ENCODE peak calls at places on chromosomes 1 and 21, in five cellular contexts. One of them, this sample, is unnamed.

GRCh38 chr1:203746281-203746680 is 18.7 kb upstream of the LAX1 start:
- DNase-seq in GM12878: no peak
- DNase-seq in H1: no peak
- DNase-seq in K562: no peak
- DNase-seq in HepG2: no peak
- DNase-seq in this sample: no peak

GRCh38 chr21:17848228-17848627 is 29.1 kb upstream of the C21orf91 start:
- DNase-seq in GM12878: peak; percentile 84
- DNase-seq in H1: no peak
- DNase-seq in K562: no peak
- DNase-seq in HepG2: no peak
- DNase-seq in this sample: no peak

GRCh38 chr1:31621872-31622730 is 4.6 kb downstream of the HCRTR1 start:
- DNase-seq in GM12878: no peak
- DNase-seq in H1: no peak
- DNase-seq in K562: no peak
- DNase-seq in HepG2: no peak
- DNase-seq in this sample: no peak

GRCh38 chr21:22758478-22758877 is 1760.3 kb downstream of the NCAM2 start:
- DNase-seq in GM12878: no peak
- DNase-seq in K562: no peak
- DNase-seq in HepG2: no peak
- DNase-seq in H1: no peak
- DNase-seq in this sample: no peak

GRCh38 chr1:167453156-167453555 is 65.2 kb downstream of the CD247 start:
- DNase-seq in GM12878: no peak
- DNase-seq in K562: no peak
- DNase-seq in H1: no peak
- DNase-seq in HepG2: no peak
- DNase-seq in this sample: no peak

GRCh38 chr1:24939657-24940193 is 9.6 kb upstream of the RUNX3 start:
- DNase-seq in K562: no peak
- DNase-seq in H1: no peak
- DNase-seq in GM12878: no peak
- DNase-seq in HepG2: no peak
- DNase-seq in this sample: no peak

GRCh38 chr1:54475357-54476230 is 69.4 kb upstream of the SSBP3 start:
- DNase-seq in GM12878: no peak
- DNase-seq in HepG2: no peak
- DNase-seq in K562: no peak
- DNase-seq in H1: no peak
- DNase-seq in this sample: no peak

GRCh38 chr1:76269175-76269574 is 194.6 kb downstream of the ST6GALNAC3 start:
- DNase-seq in H1: no peak
- DNase-seq in K562: no peak
- DNase-seq in HepG2: no peak
- DNase-seq in GM12878: no peak
- DNase-seq in this sample: no peak

GRCh38 chr1:230592848-230593247 is 49.4 kb upstream of the COG2 start:
- DNase-seq in H1: no peak
- DNase-seq in HepG2: no peak
- DNase-seq in K562: no peak
- DNase-seq in GM12878: no peak
- DNase-seq in this sample: no peak

GRCh38 chr1:109609881-109610280 is 9.5 kb downstream of the GNAT2 start:
- DNase-seq in K562: no peak
- DNase-seq in H1: no peak
- DNase-seq in HepG2: no peak
- DNase-seq in GM12878: no peak
- DNase-seq in this sample: no peak

GRCh38 chr21:29741761-29742160 is 198.0 kb downstream of the GRIK1 start:
- DNase-seq in HepG2: no peak
- DNase-seq in H1: no peak
- DNase-seq in GM12878: no peak
- DNase-seq in K562: no peak
- DNase-seq in this sample: no peak

GRCh38 chr1:43874716-43875115 is 58.9 kb upstream of the ARTN start:
- DNase-seq in HepG2: no peak
- DNase-seq in H1: no peak
- DNase-seq in K562: no peak
- DNase-seq in GM12878: no peak
- DNase-seq in this sample: no peak

GRCh38 chr21:45623436-45623835 is 20.1 kb upstream of the PCBP3 start:
- DNase-seq in HepG2: no peak
- DNase-seq in GM12878: no peak
- DNase-seq in H1: no peak
- DNase-seq in K562: no peak
- DNase-seq in this sample: no peak

GRCh38 chr21:43826623-43826974 is 37.2 kb downstream of the RRP1 start:
- DNase-seq in GM12878: no peak
- DNase-seq in HepG2: no peak
- DNase-seq in H1: no peak
- DNase-seq in K562: no peak
- DNase-seq in this sample: no peak

GRCh38 chr1:173821680-173822079 is 2.8 kb upstream of the DARS2 start:
- DNase-seq in HepG2: no peak
- DNase-seq in K562: no peak
- DNase-seq in GM12878: no peak
- DNase-seq in H1: no peak
- DNase-seq in this sample: no peak

GRCh38 chr1:203926025-203926540 is 64.7 kb downstream of the SNRPE start:
- DNase-seq in GM12878: no peak
- DNase-seq in HepG2: no peak
- DNase-seq in K562: no peak
- DNase-seq in H1: no peak
- DNase-seq in this sample: no peak

GRCh38 chr1:160607051-160608032 is 28.0 kb upstream of the CD84 start:
- DNase-seq in H1: no peak
- DNase-seq in HepG2: peak; percentile 63
- DNase-seq in K562: peak; percentile 71
- DNase-seq in GM12878: peak; percentile 90
- DNase-seq in this sample: peak; percentile 68

GRCh38 chr1:211378844-211379243 is 52.2 kb downstream of the TRAF5 start:
- DNase-seq in HepG2: no peak
- DNase-seq in K562: no peak
- DNase-seq in GM12878: no peak
- DNase-seq in H1: no peak
- DNase-seq in this sample: no peak

GRCh38 chr1:149966405-149966804 is 29.7 kb upstream of the MTMR11 start:
- DNase-seq in K562: no peak
- DNase-seq in GM12878: no peak
- DNase-seq in HepG2: no peak
- DNase-seq in H1: no peak
- DNase-seq in this sample: no peak

GRCh38 chr1:96309783-96310182 is 411.8 kb upstream of the PTBP2 start:
- DNase-seq in HepG2: no peak
- DNase-seq in GM12878: no peak
- DNase-seq in H1: no peak
- DNase-seq in K562: no peak
- DNase-seq in this sample: no peak

GRCh38 chr21:43994085-43994484 is 18.0 kb upstream of the TRAPPC10 start:
- DNase-seq in K562: no peak
- DNase-seq in GM12878: no peak
- DNase-seq in H1: no peak
- DNase-seq in HepG2: no peak
- DNase-seq in this sample: no peak

GRCh38 chr1:59404725-59405124 is 107.8 kb downstream of the FGGY start:
- DNase-seq in GM12878: no peak
- DNase-seq in H1: no peak
- DNase-seq in K562: no peak
- DNase-seq in HepG2: no peak
- DNase-seq in this sample: no peak

GRCh38 chr1:205226868-205227583 is 720 bp upstream of the TMCC2 start:
- DNase-seq in HepG2: peak; percentile 56
- DNase-seq in H1: no peak
- DNase-seq in K562: peak; percentile 35
- DNase-seq in GM12878: no peak
- DNase-seq in this sample: peak; percentile 10
- TF ChIP-seq ZNF274 in HepG2: no peak
- TF ChIP-seq ZNF274 in H1: no peak
- TF ChIP-seq ZNF274 in K562: no peak
- TF ChIP-seq ZNF274 in GM12878: no peak
- TF ChIP-seq ZNF274 in this sample: no peak

GRCh38 chr1:57553666-57554065 is 129.8 kb upstream of the DAB1 start:
- DNase-seq in HepG2: no peak
- DNase-seq in H1: no peak
- DNase-seq in K562: no peak
- DNase-seq in GM12878: no peak
- DNase-seq in this sample: no peak

GRCh38 chr1:57550092-57550491 is 126.2 kb upstream of the DAB1 start:
- DNase-seq in K562: no peak
- DNase-seq in GM12878: no peak
- DNase-seq in HepG2: no peak
- DNase-seq in H1: no peak
- DNase-seq in this sample: no peak

GRCh38 chr1:57549280-57549679 is 125.4 kb upstream of the DAB1 start:
- DNase-seq in K562: no peak
- DNase-seq in H1: no peak
- DNase-seq in HepG2: no peak
- DNase-seq in GM12878: no peak
- DNase-seq in this sample: no peak

GRCh38 chr1:57546931-57547330 is 123.1 kb upstream of the DAB1 start:
- DNase-seq in GM12878: no peak
- DNase-seq in HepG2: no peak
- DNase-seq in K562: no peak
- DNase-seq in H1: no peak
- DNase-seq in this sample: no peak

GRCh38 chr1:57551476-57551875 is 127.6 kb upstream of the DAB1 start:
- DNase-seq in GM12878: no peak
- DNase-seq in K562: no peak
- DNase-seq in HepG2: no peak
- DNase-seq in H1: no peak
- DNase-seq in this sample: no peak
- TF ChIP-seq RAD21 in GM12878: no peak
- TF ChIP-seq RAD21 in K562: no peak
- TF ChIP-seq RAD21 in HepG2: no peak
- TF ChIP-seq RAD21 in H1: no peak
- TF ChIP-seq RAD21 in this sample: no peak

GRCh38 chr1:18320051-18320450 is 160.7 kb upstream of the KLHDC7A start:
- DNase-seq in K562: no peak
- DNase-seq in H1: no peak
- DNase-seq in HepG2: no peak
- DNase-seq in GM12878: no peak
- DNase-seq in this sample: no peak
- TF ChIP-seq ZNF274 in K562: no peak
- TF ChIP-seq ZNF274 in H1: no peak
- TF ChIP-seq ZNF274 in HepG2: no peak
- TF ChIP-seq ZNF274 in GM12878: no peak
- TF ChIP-seq ZNF274 in this sample: no peak

GRCh38 chr1:107147813-107148212 is 7.0 kb downstream of the NTNG1 start:
- DNase-seq in HepG2: peak; percentile 23
- DNase-seq in GM12878: no peak
- DNase-seq in H1: no peak
- DNase-seq in K562: no peak
- DNase-seq in this sample: no peak

GRCh38 chr1:107153033-107153432 is 12.2 kb downstream of the NTNG1 start:
- DNase-seq in GM12878: no peak
- DNase-seq in K562: no peak
- DNase-seq in HepG2: peak; percentile 2
- DNase-seq in H1: no peak
- DNase-seq in this sample: no peak

DNA sequence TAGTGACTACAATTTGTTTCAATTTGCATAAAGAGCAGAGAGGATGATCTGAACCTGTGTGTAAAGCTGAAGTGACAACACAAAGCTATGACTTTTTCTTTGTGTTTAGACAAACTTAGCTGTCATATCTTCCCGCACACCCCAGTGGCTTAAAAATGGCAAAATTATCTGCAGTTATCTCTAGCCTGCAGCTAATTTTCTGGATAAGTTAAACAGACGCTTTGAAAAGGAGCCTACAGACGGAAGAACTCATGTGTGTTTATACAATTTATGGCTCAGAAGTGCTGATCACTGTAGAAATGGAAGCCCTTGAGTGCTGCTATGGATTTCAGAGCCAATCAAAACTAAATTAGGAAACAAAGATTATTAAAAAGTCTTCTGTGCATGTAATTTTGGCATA is 11.5 kb downstream of the NTNG1 start:
- DNase-seq in H1: no peak
- DNase-seq in GM12878: no peak
- DNase-seq in HepG2: no peak
- DNase-seq in K562: no peak
- DNase-seq in this sample: no peak
- TF ChIP-seq RAD21 in H1: no peak
- TF ChIP-seq RAD21 in GM12878: no peak
- TF ChIP-seq RAD21 in HepG2: no peak
- TF ChIP-seq RAD21 in K562: no peak
- TF ChIP-seq RAD21 in this sample: no peak

DNA sequence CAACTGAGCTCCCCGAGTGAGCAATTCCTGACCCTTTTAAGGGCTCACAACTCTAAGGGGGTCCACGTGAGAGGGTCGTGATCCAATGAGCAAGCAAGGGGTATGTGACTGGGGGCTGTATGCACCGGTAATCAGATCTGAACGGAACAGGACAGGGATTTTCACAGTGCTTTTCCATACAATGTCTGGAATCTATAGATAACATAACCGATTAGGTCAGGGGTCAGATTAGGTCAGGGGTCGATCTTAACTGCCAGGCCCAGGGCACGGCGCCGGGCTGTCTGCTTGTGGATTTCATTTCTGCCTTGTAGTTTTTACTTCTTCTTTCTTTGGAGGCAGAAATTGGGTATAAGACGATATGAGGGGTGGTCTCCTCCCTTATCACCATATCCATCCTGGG is 30.7 kb upstream of the OPRD1 start:
- DNase-seq in HepG2: no peak
- DNase-seq in K562: no peak
- DNase-seq in H1: no peak
- DNase-seq in GM12878: no peak
- DNase-seq in this sample: no peak
- TF ChIP-seq ZNF274 in HepG2: no peak
- TF ChIP-seq ZNF274 in K562: no peak
- TF ChIP-seq ZNF274 in H1: no peak
- TF ChIP-seq ZNF274 in GM12878: no peak
- TF ChIP-seq ZNF274 in this sample: no peak

GRCh38 chr1:235423214-235423652 is 56.0 kb downstream of the TBCE start:
- DNase-seq in GM12878: peak; percentile 4
- DNase-seq in HepG2: no peak
- DNase-seq in K562: no peak
- DNase-seq in H1: no peak
- DNase-seq in this sample: no peak
- TF ChIP-seq RAD21 in GM12878: no peak
- TF ChIP-seq RAD21 in HepG2: no peak
- TF ChIP-seq RAD21 in K562: no peak
- TF ChIP-seq RAD21 in H1: no peak
- TF ChIP-seq RAD21 in this sample: no peak

DNA sequence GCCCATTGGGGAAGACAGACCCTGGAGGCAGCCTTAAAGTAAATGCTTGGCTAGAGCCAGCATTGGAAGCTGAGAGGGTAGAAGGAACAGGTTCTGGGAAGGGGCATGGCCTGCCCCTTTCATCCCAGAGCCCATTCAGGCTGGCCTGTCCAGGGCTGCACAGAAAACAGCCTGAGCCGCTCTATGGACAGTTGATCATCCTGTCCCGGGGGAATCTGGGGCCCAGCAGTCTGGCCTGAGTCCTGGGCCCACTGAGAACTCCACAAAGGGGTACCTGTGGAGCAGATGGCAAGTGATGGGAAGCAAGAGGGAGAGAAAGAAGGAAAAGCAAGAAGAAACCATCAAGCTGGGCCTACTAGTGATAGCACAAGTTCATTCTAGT is 13.2 kb downstream of the TMEM81 start:
- DNase-seq in H1: no peak
- DNase-seq in HepG2: no peak
- DNase-seq in GM12878: no peak
- DNase-seq in K562: no peak
- DNase-seq in this sample: no peak
- TF ChIP-seq ZNF274 in H1: no peak
- TF ChIP-seq ZNF274 in HepG2: no peak
- TF ChIP-seq ZNF274 in GM12878: no peak
- TF ChIP-seq ZNF274 in K562: no peak
- TF ChIP-seq ZNF274 in this sample: no peak

GRCh38 chr1:23376890-23377811 is 7.5 kb upstream of the ZNF436 start:
- DNase-seq in HepG2: peak; percentile 76
- DNase-seq in GM12878: no peak
- DNase-seq in H1: no peak
- DNase-seq in K562: peak; percentile 39
- DNase-seq in this sample: peak; percentile 54
- TF ChIP-seq RAD21 in HepG2: no peak
- TF ChIP-seq RAD21 in GM12878: no peak
- TF ChIP-seq RAD21 in H1: no peak
- TF ChIP-seq RAD21 in K562: no peak
- TF ChIP-seq RAD21 in this sample: peak; percentile 17

This sample was measured in HCT116.